ENCODE peak calls at places on chromosome 4, in nine cellular contexts. Y is RPMI7951, C is foreskin keratinocyte, D is fibroblast of mammary gland, I is AG09309, J is GM13976, F is GM10248, X is non-pigmented ciliary epithelial cell, V is GM12864. U is an unnamed sample.

GRCh38 chr4:13266687-13267086 is 217.5 kb downstream of the RAB28 start:
- DNase-seq in F (no peak), Y (no peak), X (no peak), D (no peak), J (no peak), V (no peak), C (no peak), I (no peak), U (no peak)

GRCh38 chr4:107825072-107825789 is 499 bp downstream of the SGMS2 start:
- DNase-seq in F (no peak), J (no peak), C (peak), V (no peak), I (no peak), Y (peak), D (peak), X (no peak), U (peak)

GRCh38 chr4:43316813-43317212 is 424.3 kb downstream of the GRXCR1 start:
- DNase-seq in J (no peak), D (peak), Y (peak), I (no peak), X (no peak), C (peak), V (no peak), F (no peak), U (no peak)

GRCh38 chr4:52588771-52589591 is 70.1 kb downstream of the USP46 start:
- DNase-seq in D (peak), Y (peak), J (no peak), V (no peak), X (peak), F (no peak), C (peak), I (peak), U (no peak)

GRCh38 chr4:15521442-15522039 is 51.9 kb downstream of the CC2D2A start:
- DNase-seq in Y (no peak), J (no peak), V (no peak), X (no peak), C (no peak), D (no peak), I (no peak), F (no peak), U (no peak)

GRCh38 chr4:11469900-11470708 is 41.4 kb upstream of the HS3ST1 start:
- DNase-seq in V (no peak), J (peak), Y (no peak), I (no peak), F (peak), D (no peak), C (no peak), X (no peak), U (no peak)

GRCh38 chr4:54104907-54105306 is 4.9 kb downstream of the GSX2 start:
- DNase-seq in Y (no peak), F (no peak), D (no peak), V (no peak), J (no peak), I (no peak), C (no peak), X (no peak), U (no peak)

GRCh38 chr4:182010876-182011275 is 232.3 kb upstream of the TENM3 start:
- DNase-seq in C (no peak), X (no peak), V (no peak), Y (no peak), F (no peak), I (peak), D (peak), J (no peak), U (no peak)

GRCh38 chr4:15238720-15239119 is 189.1 kb upstream of the C1QTNF7 start:
- DNase-seq in F (peak), I (no peak), J (peak), D (peak), X (no peak), C (no peak), Y (peak), V (no peak), U (no peak)

GRCh38 chr4:37632836-37633235 is 53.3 kb downstream of the RELL1 start:
- DNase-seq in J (no peak), V (no peak), C (no peak), I (no peak), D (no peak), F (no peak), X (no peak), Y (no peak), U (no peak)

GRCh38 chr4:152106781-152107321 is 346.0 kb upstream of the GATB start:
- DNase-seq in J (no peak), X (no peak), F (no peak), D (peak), C (no peak), V (no peak), Y (peak), I (no peak), U (no peak)

GRCh38 chr4:2817701-2818350 is 24.9 kb downstream of the SH3BP2 start:
- DNase-seq in V (no peak), J (peak), D (no peak), C (no peak), F (peak), I (no peak), Y (no peak), X (no peak), U (peak)

GRCh38 chr4:109155682-109156243 is 146.7 kb downstream of the COL25A1 start:
- DNase-seq in F (no peak), X (no peak), D (peak), C (peak), I (no peak), J (no peak), Y (no peak), V (no peak), U (no peak)

GRCh38 chr4:138828926-138829325 is 186.7 kb upstream of the NOCT start:
- DNase-seq in X (no peak), F (no peak), C (no peak), Y (no peak), J (no peak), V (no peak), D (no peak), I (no peak), U (no peak)

GRCh38 chr4:60794372-60794771 is 405.8 kb upstream of the ADGRL3 start:
- DNase-seq in D (no peak), Y (no peak), C (no peak), X (no peak), J (no peak), V (no peak), F (no peak), I (no peak), U (no peak)

GRCh38 chr4:114479595-114479994 is 119.0 kb upstream of the UGT8 start:
- DNase-seq in J (no peak), Y (no peak), V (no peak), D (no peak), X (no peak), F (no peak), I (no peak), C (no peak), U (no peak)

GRCh38 chr4:147837435-147837834 is 105.5 kb downstream of the ARHGAP10 start:
- DNase-seq in D (no peak), J (no peak), C (no peak), Y (peak), I (no peak), X (no peak), V (no peak), F (no peak), U (no peak)

GRCh38 chr4:150224896-150225591 is 146.8 kb downstream of the DCLK2 start:
- DNase-seq in C (no peak), I (peak), D (peak), J (no peak), X (peak), F (no peak), Y (peak), V (no peak), U (no peak)

GRCh38 chr4:20433101-20433705 is 181.5 kb downstream of the SLIT2 start:
- DNase-seq in X (no peak), J (no peak), D (no peak), C (no peak), Y (no peak), V (no peak), F (no peak), I (no peak), U (no peak)

GRCh38 chr4:149645790-149646189 is 169.9 kb downstream of the IQCM start:
- DNase-seq in I (no peak), D (no peak), C (no peak), V (no peak), F (no peak), Y (no peak), X (no peak), J (no peak), U (no peak)

GRCh38 chr4:124343711-124344110 is 368.8 kb downstream of the ANKRD50 start:
- DNase-seq in J (no peak), C (no peak), D (no peak), F (no peak), X (no peak), I (no peak), Y (no peak), V (no peak), U (no peak)

GRCh38 chr4:85672116-85672515 is 197.2 kb downstream of the ARHGAP24 start:
- DNase-seq in C (no peak), X (no peak), V (no peak), F (no peak), J (no peak), D (peak), Y (peak), I (peak), U (no peak)

GRCh38 chr4:108336076-108336475 is 167.3 kb upstream of the LEF1 start:
- DNase-seq in X (peak), J (no peak), I (no peak), C (peak), Y (peak), D (peak), F (no peak), V (no peak), U (no peak)

GRCh38 chr4:73822389-73822788 is 14.1 kb upstream of the CXCL6 start:
- DNase-seq in C (peak), X (no peak), V (no peak), F (no peak), D (peak), Y (peak), I (no peak), J (no peak), U (no peak)

GRCh38 chr4:97235516-97235915 is 907.8 kb downstream of the STPG2 start:
- DNase-seq in J (no peak), C (no peak), V (no peak), Y (no peak), F (no peak), D (no peak), X (no peak), I (no peak), U (no peak)

GRCh38 chr4:1400191-1400805 is 5.9 kb downstream of the NKX1-1 start:
- DNase-seq in D (no peak), X (no peak), V (no peak), I (no peak), J (no peak), C (no peak), Y (no peak), F (no peak), U (no peak)

GRCh38 chr4:85968945-85969830 is 390.7 kb downstream of the MAPK10 start:
- DNase-seq in F (peak), Y (peak), C (peak), D (peak), I (no peak), J (peak), V (no peak), X (no peak), U (peak)

GRCh38 chr4:94488667-94489066 is 36.9 kb downstream of the PDLIM5 start:
- DNase-seq in X (peak), F (no peak), J (no peak), Y (peak), V (no peak), C (peak), D (peak), I (peak), U (no peak)

GRCh38 chr4:184408021-184408710 is 66.2 kb downstream of the IRF2 start:
- DNase-seq in X (peak), D (peak), F (no peak), C (no peak), I (peak), Y (peak), J (no peak), V (no peak), U (no peak)

GRCh38 chr4:155060873-155061272 is 147.6 kb upstream of the NPY2R start:
- DNase-seq in Y (no peak), C (no peak), D (no peak), V (no peak), I (no peak), X (no peak), J (no peak), F (no peak), U (no peak)

GRCh38 chr4:763191-763810 is 57.7 kb downstream of the PCGF3 start:
- DNase-seq in V (no peak), C (no peak), Y (no peak), F (no peak), D (no peak), I (no peak), X (no peak), J (no peak), U (no peak)

GRCh38 chr4:21848001-21848400 is 100.6 kb downstream of the KCNIP4 start:
- DNase-seq in Y (no peak), V (no peak), D (no peak), F (no peak), X (no peak), J (no peak), C (no peak), I (no peak), U (no peak)

GRCh38 chr4:17561195-17561909 is 15.6 kb upstream of the LAP3 start:
- DNase-seq in F (no peak), C (peak), Y (peak), D (peak), J (no peak), V (no peak), X (peak), I (peak), U (no peak)

GRCh38 chr4:55512922-55513571 is 33.7 kb downstream of the CLOCK start:
- DNase-seq in Y (no peak), C (no peak), F (no peak), I (no peak), X (no peak), J (no peak), D (peak), V (no peak), U (no peak)

GRCh38 chr4:3431446-3431993 is 10.2 kb upstream of the HGFAC start:
- DNase-seq in Y (no peak), D (no peak), J (no peak), V (no peak), C (no peak), F (no peak), X (no peak), I (no peak), U (no peak)

U was measured in body of pancreas.